ENCODE peak calls at places on chromosomes 12 and 14, in ten cellular contexts. One of them, this sample, is unnamed.

GRCh38 chr14:88632512-88632911 is 69.7 kb downstream of the ZC3H14 start:
- DNase-seq in NCI-H2081: no peak
- DNase-seq in stimulated activated CD8-positive, alpha-beta memory T cell treated with anti-CD3 and anti-CD28 coated beads, Interleukin-12 subunit alpha, Interleukin-12 subunit beta, amount 100 ng/mL, for 1 hour: no peak
- DNase-seq in HEK293T: no peak
- DNase-seq in NT2/D1: no peak
- DNase-seq in activated CD4-positive, alpha-beta T cell treated with anti-CD3 and anti-CD28 coated beads, Interleukin-2, amount 10 ng/mL, durations not matched to agents 7 days and 5 days: no peak
- DNase-seq in T47D: no peak
- DNase-seq in MCF 10A: no peak
- DNase-seq in pons: no peak
- DNase-seq in GM23248: no peak
- DNase-seq in this sample: no peak

GRCh38 chr14:51432302-51432948 is 192.4 kb downstream of the TMX1 start:
- DNase-seq in NCI-H2081: no peak
- DNase-seq in stimulated activated CD8-positive, alpha-beta memory T cell treated with anti-CD3 and anti-CD28 coated beads, Interleukin-12 subunit alpha, Interleukin-12 subunit beta, amount 100 ng/mL, for 1 hour: no peak
- DNase-seq in HEK293T: no peak
- DNase-seq in NT2/D1: no peak
- DNase-seq in activated CD4-positive, alpha-beta T cell treated with anti-CD3 and anti-CD28 coated beads, Interleukin-2, amount 10 ng/mL, durations not matched to agents 7 days and 5 days: no peak
- DNase-seq in T47D: no peak
- DNase-seq in MCF 10A: no peak
- DNase-seq in pons: no peak
- DNase-seq in GM23248: no peak
- DNase-seq in this sample: no peak

GRCh38 chr12:124531281-124531745 is 36.1 kb downstream of the NCOR2 start:
- DNase-seq in NCI-H2081: no peak
- DNase-seq in stimulated activated CD8-positive, alpha-beta memory T cell treated with anti-CD3 and anti-CD28 coated beads, Interleukin-12 subunit alpha, Interleukin-12 subunit beta, amount 100 ng/mL, for 1 hour: no peak
- DNase-seq in HEK293T: no peak
- DNase-seq in NT2/D1: no peak
- DNase-seq in activated CD4-positive, alpha-beta T cell treated with anti-CD3 and anti-CD28 coated beads, Interleukin-2, amount 10 ng/mL, durations not matched to agents 7 days and 5 days: no peak
- DNase-seq in T47D: no peak
- DNase-seq in MCF 10A: no peak
- DNase-seq in pons: no peak
- DNase-seq in GM23248: no peak
- DNase-seq in this sample: no peak

GRCh38 chr14:31926123-31926522 is 151.0 kb upstream of the ARHGAP5 start:
- DNase-seq in NCI-H2081: peak
- DNase-seq in stimulated activated CD8-positive, alpha-beta memory T cell treated with anti-CD3 and anti-CD28 coated beads, Interleukin-12 subunit alpha, Interleukin-12 subunit beta, amount 100 ng/mL, for 1 hour: no peak
- DNase-seq in HEK293T: peak
- DNase-seq in NT2/D1: peak
- DNase-seq in activated CD4-positive, alpha-beta T cell treated with anti-CD3 and anti-CD28 coated beads, Interleukin-2, amount 10 ng/mL, durations not matched to agents 7 days and 5 days: peak
- DNase-seq in T47D: peak
- DNase-seq in MCF 10A: peak
- DNase-seq in pons: peak
- DNase-seq in GM23248: peak
- DNase-seq in this sample: peak

GRCh38 chr14:97458302-97459137 is 661.3 kb downstream of the VRK1 start:
- DNase-seq in NCI-H2081: no peak
- DNase-seq in stimulated activated CD8-positive, alpha-beta memory T cell treated with anti-CD3 and anti-CD28 coated beads, Interleukin-12 subunit alpha, Interleukin-12 subunit beta, amount 100 ng/mL, for 1 hour: peak
- DNase-seq in HEK293T: no peak
- DNase-seq in NT2/D1: peak
- DNase-seq in activated CD4-positive, alpha-beta T cell treated with anti-CD3 and anti-CD28 coated beads, Interleukin-2, amount 10 ng/mL, durations not matched to agents 7 days and 5 days: peak
- DNase-seq in T47D: no peak
- DNase-seq in MCF 10A: no peak
- DNase-seq in pons: peak
- DNase-seq in GM23248: no peak
- DNase-seq in this sample: no peak

GRCh38 chr12:93751864-93752610 is 74.9 kb downstream of the CRADD start:
- DNase-seq in NCI-H2081: no peak
- DNase-seq in stimulated activated CD8-positive, alpha-beta memory T cell treated with anti-CD3 and anti-CD28 coated beads, Interleukin-12 subunit alpha, Interleukin-12 subunit beta, amount 100 ng/mL, for 1 hour: no peak
- DNase-seq in HEK293T: no peak
- DNase-seq in NT2/D1: no peak
- DNase-seq in activated CD4-positive, alpha-beta T cell treated with anti-CD3 and anti-CD28 coated beads, Interleukin-2, amount 10 ng/mL, durations not matched to agents 7 days and 5 days: no peak
- DNase-seq in T47D: no peak
- DNase-seq in MCF 10A: no peak
- DNase-seq in pons: no peak
- DNase-seq in GM23248: peak
- DNase-seq in this sample: no peak

GRCh38 chr14:55451398-55451797 is 11.0 kb upstream of the TBPL2 start:
- DNase-seq in NCI-H2081: no peak
- DNase-seq in stimulated activated CD8-positive, alpha-beta memory T cell treated with anti-CD3 and anti-CD28 coated beads, Interleukin-12 subunit alpha, Interleukin-12 subunit beta, amount 100 ng/mL, for 1 hour: no peak
- DNase-seq in HEK293T: no peak
- DNase-seq in NT2/D1: no peak
- DNase-seq in activated CD4-positive, alpha-beta T cell treated with anti-CD3 and anti-CD28 coated beads, Interleukin-2, amount 10 ng/mL, durations not matched to agents 7 days and 5 days: no peak
- DNase-seq in T47D: no peak
- DNase-seq in MCF 10A: peak
- DNase-seq in pons: no peak
- DNase-seq in GM23248: peak
- DNase-seq in this sample: peak

GRCh38 chr12:69421548-69421947 is 48.6 kb upstream of the FRS2 start:
- DNase-seq in NCI-H2081: no peak
- DNase-seq in stimulated activated CD8-positive, alpha-beta memory T cell treated with anti-CD3 and anti-CD28 coated beads, Interleukin-12 subunit alpha, Interleukin-12 subunit beta, amount 100 ng/mL, for 1 hour: no peak
- DNase-seq in HEK293T: no peak
- DNase-seq in NT2/D1: no peak
- DNase-seq in activated CD4-positive, alpha-beta T cell treated with anti-CD3 and anti-CD28 coated beads, Interleukin-2, amount 10 ng/mL, durations not matched to agents 7 days and 5 days: no peak
- DNase-seq in T47D: no peak
- DNase-seq in MCF 10A: no peak
- DNase-seq in pons: no peak
- DNase-seq in GM23248: no peak
- DNase-seq in this sample: no peak

GRCh38 chr12:42482820-42483533 is 106.6 kb downstream of the PRICKLE1 start:
- DNase-seq in NCI-H2081: peak
- DNase-seq in stimulated activated CD8-positive, alpha-beta memory T cell treated with anti-CD3 and anti-CD28 coated beads, Interleukin-12 subunit alpha, Interleukin-12 subunit beta, amount 100 ng/mL, for 1 hour: peak
- DNase-seq in HEK293T: peak
- DNase-seq in NT2/D1: peak
- DNase-seq in activated CD4-positive, alpha-beta T cell treated with anti-CD3 and anti-CD28 coated beads, Interleukin-2, amount 10 ng/mL, durations not matched to agents 7 days and 5 days: peak
- DNase-seq in T47D: peak
- DNase-seq in MCF 10A: peak
- DNase-seq in pons: no peak
- DNase-seq in GM23248: peak
- DNase-seq in this sample: no peak